ENCODE peak calls at places on chromosomes 5 and 9, in ten cellular contexts. M is trophoblast cell; X is keratinocyte; H is GM23248; A is HCT116; D is neuronal stem cell; I is CD4-positive, CD25-positive, alpha-beta regulatory T cell; O is MM.1S; Y is astrocyte; Z is mesendoderm. U is an unnamed sample. For H3K27me3 and H3K4me1, the result is how much of the 10 kb centered on the place peaks cover.

GRCh38 chr9:96075111-96075510 is 199.6 kb downstream of the ERCC6L2 start:
- DNase-seq in M (no peak), X (no peak), H (no peak), A (no peak), D (no peak), I (no peak), O (no peak), Y (no peak), Z (no peak), U (no peak)

GRCh38 chr9:126516936-126517750 is 96.6 kb upstream of the LMX1B start:
- DNase-seq in M (peak), X (no peak), H (peak), A (peak), D (no peak), I (peak), O (peak), Y (peak), Z (peak), U (peak)

GRCh38 chr5:53392073-53392472 is 88.4 kb upstream of the FST start:
- DNase-seq in M (no peak), X (no peak), H (no peak), A (no peak), D (no peak), I (no peak), O (no peak), Y (no peak), Z (no peak), U (no peak)

GRCh38 chr5:110045153-110045552 is 355.4 kb downstream of the MAN2A1 start:
- DNase-seq in M (peak), X (no peak), H (peak), A (no peak), D (no peak), I (no peak), O (no peak), Y (peak), Z (peak), U (no peak)

GRCh38 chr9:137716694-137717287 is 98.0 kb downstream of the EHMT1 start:
- DNase-seq in M (no peak), X (no peak), H (no peak), A (no peak), D (no peak), I (no peak), O (no peak), Y (no peak), Z (no peak), U (no peak)

GRCh38 chr9:137138058-137138697 is 776 bp upstream of the GRIN1 start:
- DNase-seq in M (no peak), X (no peak), H (no peak), A (no peak), D (no peak), I (no peak), O (no peak), Y (no peak), Z (peak), U (no peak)

GRCh38 chr9:129140397-129141065 is 29.3 kb downstream of the PTPA start:
- DNase-seq in M (peak), X (no peak), H (peak), A (no peak), D (no peak), I (no peak), O (peak), Y (peak), Z (peak), U (no peak)

GRCh38 chr9:68978054-68978453 is 35.9 kb downstream of the PRKACG start:
- DNase-seq in M (no peak), X (no peak), H (no peak), A (no peak), D (no peak), I (no peak), O (no peak), Y (no peak), Z (no peak), U (no peak)

GRCh38 chr9:9973062-9973461 is 639.7 kb downstream of the PTPRD start:
- DNase-seq in M (no peak), X (no peak), H (no peak), A (no peak), D (no peak), I (no peak), O (no peak), Y (no peak), Z (no peak), U (no peak)

GRCh38 chr5:172106511-172107356 is 81.3 kb downstream of the STK10 start:
- DNase-seq in M (peak), X (no peak), H (peak), A (no peak), D (peak), I (peak), O (peak), Y (no peak), Z (peak), U (peak)

GRCh38 chr9:134278974-134279640 is 47.1 kb upstream of the RXRA start:
- DNase-seq in M (no peak), X (no peak), H (no peak), A (no peak), D (no peak), I (no peak), O (no peak), Y (no peak), Z (no peak), U (no peak)

GRCh38 chr9:126690431-126691051 is 76.8 kb downstream of the LMX1B start:
- DNase-seq in M (peak), X (no peak), H (peak), A (peak), D (no peak), I (peak), O (peak), Y (no peak), Z (peak), U (peak)

GRCh38 chr5:163269624-163270023 is 167.8 kb upstream of the CCNG1 start:
- DNase-seq in M (no peak), X (no peak), H (no peak), A (no peak), D (peak), I (no peak), O (peak), Y (peak), Z (peak), U (no peak)

GRCh38 chr5:172644711-172645110 is 3.6 kb downstream of the NEURL1B start:
- DNase-seq in M (no peak), X (no peak), H (no peak), A (no peak), D (no peak), I (no peak), O (no peak), Y (no peak), Z (peak), U (no peak)

GRCh38 chr5:155128786-155129512 is 115.4 kb downstream of the KIF4B start:
- DNase-seq in M (no peak), X (peak), H (peak), A (no peak), D (no peak), I (no peak), O (no peak), Y (no peak), Z (no peak), U (no peak)

GRCh38 chr9:74521009-74521408 is 23.9 kb downstream of the RORB start:
- DNase-seq in M (no peak), X (no peak), H (no peak), A (no peak), D (no peak), I (no peak), O (no peak), Y (peak), Z (no peak), U (no peak)

GRCh38 chr5:84549054-84549453 is 164.4 kb upstream of the EDIL3 start:
- DNase-seq in M (no peak), X (no peak), H (no peak), A (no peak), D (no peak), I (no peak), O (no peak), Y (no peak), Z (peak), U (no peak)

GRCh38 chr5:61966558-61966957 is 339.4 kb upstream of the KIF2A start:
- DNase-seq in M (no peak), X (no peak), H (no peak), A (no peak), D (no peak), I (no peak), O (no peak), Y (no peak), Z (peak), U (no peak)

GRCh38 chr9:73911814-73912213 is 585.3 kb upstream of the RORB start:
- DNase-seq in M (no peak), X (no peak), H (no peak), A (no peak), D (no peak), I (no peak), O (no peak), Y (no peak), Z (no peak), U (no peak)

GRCh38 chr9:1049641-1050040 is 516 bp upstream of the DMRT2 start:
- DNase-seq in M (no peak), X (no peak), H (no peak), A (no peak), D (no peak), I (no peak), O (no peak), Y (no peak), Z (no peak), U (no peak)
- H3K27me3 ChIP-seq in M (half or more), X (half or more), H (under half), A (under half), D (half or more), I (half or more), O (under half), Y (half or more), Z (half or more), U (half or more)

DNA sequence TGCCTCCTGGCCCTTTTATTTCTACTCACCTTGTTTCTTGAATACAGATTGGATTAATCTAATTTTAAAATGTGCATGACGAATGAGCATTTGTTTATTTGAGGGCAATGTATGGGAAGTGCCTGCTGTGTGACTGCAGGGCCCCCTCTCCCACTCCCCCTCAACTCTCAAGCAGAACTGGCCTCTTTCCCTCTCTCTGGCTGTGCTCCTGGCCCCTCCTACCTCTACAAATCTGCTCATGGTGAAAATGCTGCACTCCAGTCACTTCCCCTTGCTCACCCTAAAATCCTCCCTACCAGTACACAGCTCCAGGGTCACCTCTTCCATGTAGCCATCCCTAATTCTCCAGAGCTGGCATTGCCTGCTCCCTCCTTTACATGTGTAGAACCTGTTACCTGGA is 17.2 kb upstream of the NDST1 start:
- DNase-seq in M (no peak), X (no peak), H (peak), A (no peak), D (no peak), I (no peak), O (no peak), Y (no peak), Z (no peak), U (no peak)
- H3K4me1 ChIP-seq in M (half or more), X (half or more), H (half or more), A (under half), D (under half), I (under half), O (under half), Y (half or more), Z (under half), U (under half)

GRCh38 chr5:88140396-88140862 is 128.2 kb downstream of the TMEM161B start:
- DNase-seq in M (no peak), X (no peak), H (no peak), A (no peak), D (peak), I (no peak), O (no peak), Y (peak), Z (no peak), U (no peak)
- H3K27me3 ChIP-seq in M (under half), X (under half), H (half or more), A (under half), D (under half), I (under half), O (under half), Y (under half), Z (under half), U (under half)

GRCh38 chr9:8365466-8366160 is 566.0 kb upstream of the DMAC1 start:
- DNase-seq in M (no peak), X (no peak), H (no peak), A (no peak), D (no peak), I (no peak), O (no peak), Y (peak), Z (peak), U (no peak)

GRCh38 chr9:8361364-8361763 is 561.8 kb upstream of the DMAC1 start:
- DNase-seq in M (no peak), X (no peak), H (no peak), A (no peak), D (no peak), I (no peak), O (no peak), Y (no peak), Z (no peak), U (no peak)

GRCh38 chr9:8365029-8365428 is 565.5 kb upstream of the DMAC1 start:
- DNase-seq in M (peak), X (no peak), H (no peak), A (no peak), D (no peak), I (no peak), O (no peak), Y (peak), Z (no peak), U (no peak)

GRCh38 chr9:8364021-8364782 is 564.6 kb upstream of the DMAC1 start:
- DNase-seq in M (no peak), X (no peak), H (no peak), A (no peak), D (no peak), I (no peak), O (no peak), Y (no peak), Z (no peak), U (no peak)

GRCh38 chr9:8362250-8362649 is 562.7 kb upstream of the DMAC1 start:
- DNase-seq in M (no peak), X (no peak), H (no peak), A (no peak), D (no peak), I (no peak), O (no peak), Y (no peak), Z (no peak), U (no peak)
- H3K4me1 ChIP-seq in M (under half), X (under half), H (under half), A (under half), D (under half), I (under half), O (under half), Y (under half), Z (under half), U (under half)